ENCODE peak calls at places on chromosomes 11 and 22, in seven cellular contexts. One of them, this sample, is unnamed.

GRCh38 chr22:37231406-37232139 is 12.5 kb downstream of the RAC2 start:
- DNase-seq in Kasumi-1: no peak
- DNase-seq in stimulated activated naive CD8-positive, alpha-beta T cell treated with anti-CD3 and anti-CD28 coated beads, Interleukin-15, amount 100 ng/mL, for 72 hours: peak
- DNase-seq in psoas muscle: peak
- DNase-seq in EL: no peak
- DNase-seq in IMR-90: no peak
- DNase-seq in NCI-H1417: no peak
- DNase-seq in this sample: no peak

GRCh38 chr11:84691830-84692229 is 935.3 kb downstream of the DLG2 start:
- DNase-seq in EL: no peak
- DNase-seq in Kasumi-1: no peak
- DNase-seq in psoas muscle: no peak
- DNase-seq in stimulated activated naive CD8-positive, alpha-beta T cell treated with anti-CD3 and anti-CD28 coated beads, Interleukin-15, amount 100 ng/mL, for 72 hours: no peak
- DNase-seq in NCI-H1417: no peak
- DNase-seq in IMR-90: no peak
- DNase-seq in this sample: no peak

GRCh38 chr11:5303643-5304042 is 1.9 kb upstream of the OR51B4 start:
- DNase-seq in psoas muscle: no peak
- DNase-seq in stimulated activated naive CD8-positive, alpha-beta T cell treated with anti-CD3 and anti-CD28 coated beads, Interleukin-15, amount 100 ng/mL, for 72 hours: no peak
- DNase-seq in EL: no peak
- DNase-seq in Kasumi-1: no peak
- DNase-seq in NCI-H1417: no peak
- DNase-seq in IMR-90: no peak
- DNase-seq in this sample: no peak

GRCh38 chr11:2196970-2197770 is 25.6 kb upstream of the TH start:
- DNase-seq in psoas muscle: peak
- DNase-seq in stimulated activated naive CD8-positive, alpha-beta T cell treated with anti-CD3 and anti-CD28 coated beads, Interleukin-15, amount 100 ng/mL, for 72 hours: peak
- DNase-seq in Kasumi-1: peak
- DNase-seq in IMR-90: peak
- DNase-seq in NCI-H1417: no peak
- DNase-seq in EL: peak
- DNase-seq in this sample: peak

GRCh38 chr22:46349238-46349637 is 13.7 kb downstream of the TRMU start:
- DNase-seq in IMR-90: no peak
- DNase-seq in NCI-H1417: no peak
- DNase-seq in EL: no peak
- DNase-seq in psoas muscle: no peak
- DNase-seq in Kasumi-1: no peak
- DNase-seq in stimulated activated naive CD8-positive, alpha-beta T cell treated with anti-CD3 and anti-CD28 coated beads, Interleukin-15, amount 100 ng/mL, for 72 hours: no peak
- DNase-seq in this sample: no peak

GRCh38 chr11:13249992-13250391 is 27.6 kb upstream of the BMAL1 start:
- DNase-seq in IMR-90: no peak
- DNase-seq in EL: peak
- DNase-seq in psoas muscle: no peak
- DNase-seq in stimulated activated naive CD8-positive, alpha-beta T cell treated with anti-CD3 and anti-CD28 coated beads, Interleukin-15, amount 100 ng/mL, for 72 hours: no peak
- DNase-seq in NCI-H1417: no peak
- DNase-seq in Kasumi-1: no peak
- DNase-seq in this sample: peak

GRCh38 chr11:20966489-20966888 is 297.1 kb downstream of the NELL1 start:
- DNase-seq in Kasumi-1: no peak
- DNase-seq in psoas muscle: no peak
- DNase-seq in EL: no peak
- DNase-seq in IMR-90: no peak
- DNase-seq in stimulated activated naive CD8-positive, alpha-beta T cell treated with anti-CD3 and anti-CD28 coated beads, Interleukin-15, amount 100 ng/mL, for 72 hours: no peak
- DNase-seq in NCI-H1417: peak
- DNase-seq in this sample: no peak

GRCh38 chr11:1200611-1201191 is 22.2 kb upstream of the MUC5B start:
- DNase-seq in Kasumi-1: no peak
- DNase-seq in IMR-90: no peak
- DNase-seq in EL: no peak
- DNase-seq in NCI-H1417: no peak
- DNase-seq in stimulated activated naive CD8-positive, alpha-beta T cell treated with anti-CD3 and anti-CD28 coated beads, Interleukin-15, amount 100 ng/mL, for 72 hours: no peak
- DNase-seq in psoas muscle: no peak
- DNase-seq in this sample: no peak

GRCh38 chr11:18490319-18490718 is 34.7 kb downstream of the LDHAL6A start:
- DNase-seq in Kasumi-1: no peak
- DNase-seq in psoas muscle: no peak
- DNase-seq in NCI-H1417: no peak
- DNase-seq in stimulated activated naive CD8-positive, alpha-beta T cell treated with anti-CD3 and anti-CD28 coated beads, Interleukin-15, amount 100 ng/mL, for 72 hours: no peak
- DNase-seq in EL: no peak
- DNase-seq in IMR-90: peak
- DNase-seq in this sample: no peak

GRCh38 chr11:88414385-88414861 is 76.9 kb upstream of the CTSC start:
- DNase-seq in IMR-90: peak
- DNase-seq in EL: peak
- DNase-seq in NCI-H1417: peak
- DNase-seq in stimulated activated naive CD8-positive, alpha-beta T cell treated with anti-CD3 and anti-CD28 coated beads, Interleukin-15, amount 100 ng/mL, for 72 hours: no peak
- DNase-seq in psoas muscle: no peak
- DNase-seq in Kasumi-1: peak
- DNase-seq in this sample: peak